ENCODE peak calls at places on chromosomes 2 and 18, in ten cellular contexts. I, W, R, M, C, Y, V, S, Z and J are unnamed samples.

GRCh38 chr18:49935215-49935614 is 121.9 kb upstream of the ACAA2 start:
- DNase-seq in I (no peak), W (no peak), R (no peak), M (no peak), C (no peak), Y (no peak), V (no peak), S (no peak), Z (no peak), J (no peak)

GRCh38 chr2:222861411-222862067 is 703 bp downstream of the ACSL3 start:
- DNase-seq in I (no peak), W (peak; percentile 42), R (peak; percentile 62), M (no peak), C (peak; percentile 34), Y (peak; percentile 43), V (peak; percentile 76), S (no peak), Z (peak; percentile 61), J (peak; percentile 80)

GRCh38 chr2:55175254-55176093 is 56.6 kb downstream of the CLHC1 start:
- DNase-seq in I (no peak), W (no peak), R (no peak), M (no peak), C (no peak), Y (no peak), V (no peak), S (peak; percentile 70), Z (peak; percentile 70), J (no peak)

GRCh38 chr2:231138699-231139098 is 13.9 kb upstream of the HTR2B start:
- DNase-seq in I (no peak), W (peak; percentile 77), R (no peak), M (no peak), C (no peak), Y (no peak), V (no peak), S (no peak), Z (no peak), J (no peak)

GRCh38 chr18:46260016-46260878 is 156.1 kb downstream of the HAUS1 start:
- DNase-seq in I (no peak), W (no peak), R (no peak), M (no peak), C (no peak), Y (no peak), V (no peak), S (peak; percentile 95), Z (no peak), J (no peak)

GRCh38 chr18:3151379-3152264 is 68.1 kb downstream of the MYOM1 start:
- DNase-seq in I (no peak), W (no peak), R (no peak), M (no peak), C (no peak), Y (no peak), V (no peak), S (peak; percentile 2), Z (peak; percentile 35), J (no peak)

GRCh38 chr2:222872551-222872950 is 11.7 kb downstream of the ACSL3 start:
- DNase-seq in I (no peak), W (no peak), R (no peak), M (no peak), C (no peak), Y (no peak), V (no peak), S (no peak), Z (no peak), J (no peak)

GRCh38 chr2:135164431-135164830 is 112.3 kb downstream of the RAB3GAP1 start:
- DNase-seq in I (peak; percentile 16), W (no peak), R (no peak), M (no peak), C (no peak), Y (no peak), V (no peak), S (peak; percentile 74), Z (no peak), J (no peak)

GRCh38 chr2:37554687-37555086 is 116.8 kb downstream of the CDC42EP3 start:
- DNase-seq in I (no peak), W (no peak), R (no peak), M (no peak), C (no peak), Y (no peak), V (no peak), S (no peak), Z (no peak), J (no peak)

GRCh38 chr2:37553411-37554156 is 117.9 kb downstream of the CDC42EP3 start:
- DNase-seq in I (no peak), W (no peak), R (no peak), M (no peak), C (no peak), Y (no peak), V (no peak), S (no peak), Z (no peak), J (no peak)

GRCh38 chr2:37555457-37555856 is 116.0 kb downstream of the CDC42EP3 start:
- DNase-seq in I (no peak), W (no peak), R (no peak), M (no peak), C (no peak), Y (no peak), V (no peak), S (no peak), Z (no peak), J (no peak)

GRCh38 chr2:37552339-37552738 is 119.1 kb downstream of the CDC42EP3 start:
- DNase-seq in I (peak; percentile 38), W (no peak), R (no peak), M (no peak), C (no peak), Y (no peak), V (no peak), S (no peak), Z (no peak), J (no peak)

DNA sequence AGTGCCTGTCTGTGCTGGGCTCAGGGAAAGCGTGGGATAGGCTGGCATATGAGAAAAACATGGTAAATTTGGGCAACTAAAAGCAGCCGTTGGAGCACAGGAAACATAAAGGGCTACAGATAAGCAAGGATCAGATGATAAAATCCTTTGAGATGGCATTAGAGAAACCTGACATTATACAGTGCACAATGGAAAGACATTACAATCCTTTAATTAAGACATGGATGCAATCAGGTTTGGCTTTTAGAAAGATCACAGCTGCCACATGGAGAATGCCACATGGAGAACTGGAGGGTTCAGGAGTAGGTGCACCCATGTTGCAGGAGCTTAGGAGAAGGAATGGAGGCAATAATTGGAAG is 117.3 kb downstream of the CDC42EP3 start:
- DNase-seq in I (no peak), W (no peak), R (no peak), M (no peak), C (no peak), Y (no peak), V (no peak), S (no peak), Z (no peak), J (no peak)
- H3K4me1 ChIP-seq in I (peaks cover 25% of the 10 kb centered on the region), W (no peaks in the 10 kb centered on the region), R (no peaks in the 10 kb centered on the region), M (no peaks in the 10 kb centered on the region), C (no peaks in the 10 kb centered on the region), Y (no peaks in the 10 kb centered on the region), V (no peaks in the 10 kb centered on the region), S (no peaks in the 10 kb centered on the region), Z (no peaks in the 10 kb centered on the region), J (no peaks in the 10 kb centered on the region)

GRCh38 chr2:68244456-68244855 is 7.9 kb downstream of the PPP3R1 start:
- DNase-seq in I (no peak), W (no peak), R (no peak), M (no peak), C (no peak), Y (no peak), V (no peak), S (no peak), Z (no peak), J (no peak)
- TF ChIP-seq CTCF in I (no peak), W (peak; percentile 24), R (peak; percentile 21), M (no peak), C (no peak), Y (no peak), V (peak; percentile 24), S (peak; percentile 3), Z (no peak), J (no peak)

GRCh38 chr2:127661949-127662510 is 13.3 kb downstream of the LIMS2 start:
- DNase-seq in I (no peak), W (peak; percentile 38), R (no peak), M (peak; percentile 50), C (no peak), Y (peak; percentile 10), V (peak; percentile 73), S (no peak), Z (no peak), J (peak; percentile 66)

GRCh38 chr2:127662937-127663565 is 12.3 kb downstream of the LIMS2 start:
- DNase-seq in I (no peak), W (peak; percentile 7), R (no peak), M (peak; percentile 39), C (no peak), Y (peak; percentile 6), V (peak; percentile 74), S (no peak), Z (no peak), J (peak; percentile 57)

GRCh38 chr2:127664065-127664894 is 11.1 kb downstream of the LIMS2 start:
- DNase-seq in I (no peak), W (peak; percentile 14), R (no peak), M (no peak), C (no peak), Y (peak; percentile 7), V (peak; percentile 75), S (no peak), Z (peak; percentile 50), J (peak; percentile 77)

GRCh38 chr2:127664895-127665225 is 10.5 kb downstream of the LIMS2 start:
- DNase-seq in I (no peak), W (no peak), R (no peak), M (no peak), C (no peak), Y (no peak), V (no peak), S (no peak), Z (no peak), J (peak; percentile 39)

GRCh38 chr2:127663566-127664064 is 11.7 kb downstream of the LIMS2 start:
- DNase-seq in I (no peak), W (peak; percentile 11), R (no peak), M (peak; percentile 30), C (no peak), Y (peak; percentile 4), V (peak; percentile 58), S (no peak), Z (no peak), J (peak; percentile 48)
- H3K4me3 ChIP-seq in I (no peak overlapping the region), W (peak overlapping the region; percentile 42), R (peak overlapping the region; percentile 58), M (peak overlapping the region; percentile 53), C (peak overlapping the region; percentile 43), Y (no peak overlapping the region), V (peak overlapping the region; percentile 52), S (no peak overlapping the region), Z (no peak overlapping the region), J (peak overlapping the region; percentile 46)

GRCh38 chr2:157784823-157785175 is 91.3 kb downstream of the ACVR1 start:
- DNase-seq in I (no peak), W (no peak), R (no peak), M (no peak), C (no peak), Y (no peak), V (no peak), S (no peak), Z (peak; percentile 38), J (no peak)

GRCh38 chr2:157784169-157784822 is 91.8 kb downstream of the ACVR1 start:
- DNase-seq in I (peak; percentile 25), W (no peak), R (peak; percentile 26), M (peak; percentile 80), C (peak; percentile 80), Y (peak; percentile 77), V (peak; percentile 77), S (peak; percentile 76), Z (peak; percentile 82), J (peak; percentile 66)

GRCh38 chr2:157785200-157785599 is 90.9 kb downstream of the ACVR1 start:
- DNase-seq in I (no peak), W (no peak), R (no peak), M (no peak), C (no peak), Y (peak; percentile 17), V (no peak), S (peak; percentile 43), Z (peak; percentile 60), J (no peak)

GRCh38 chr2:157782057-157782845 is 93.9 kb downstream of the ACVR1 start:
- DNase-seq in I (no peak), W (no peak), R (no peak), M (no peak), C (no peak), Y (no peak), V (no peak), S (peak; percentile 36), Z (no peak), J (no peak)

GRCh38 chr2:157783180-157783579 is 93.0 kb downstream of the ACVR1 start:
- DNase-seq in I (no peak), W (no peak), R (no peak), M (no peak), C (no peak), Y (no peak), V (no peak), S (no peak), Z (no peak), J (no peak)
- H3K4me1 ChIP-seq in I (no peaks in the 10 kb centered on the region), W (peaks cover 14% of the 10 kb centered on the region), R (peaks cover 82% of the 10 kb centered on the region), M (no peaks in the 10 kb centered on the region), C (peaks cover 54% of the 10 kb centered on the region), Y (peaks cover 11% of the 10 kb centered on the region), V (peaks cover 64% of the 10 kb centered on the region), S (peaks cover 37% of the 10 kb centered on the region), Z (peaks cover 35% of the 10 kb centered on the region), J (peaks cover 37% of the 10 kb centered on the region)